ENCODE peak calls at places on chromosomes 12 and 14, in five cellular contexts. X, S, C, K and H are unnamed samples.

GRCh38 chr14:55123101-55123500 is 6.0 kb upstream of the LGALS3 start:
- DNase-seq in K (no peak), X (no peak), C (peak), S (no peak), H (peak)

GRCh38 chr14:58919262-58919661 is 269.2 kb upstream of the DAAM1 start:
- DNase-seq in S (no peak), C (no peak), X (no peak), K (no peak), H (no peak)

GRCh38 chr14:23005451-23005850 is 4.5 kb downstream of the C14orf93 start:
- DNase-seq in X (no peak), K (no peak), S (no peak), C (no peak), H (no peak)

GRCh38 chr12:3775385-3776035 is 22.6 kb upstream of the CRACR2A start:
- DNase-seq in C (no peak), X (no peak), K (no peak), S (no peak), H (peak)

GRCh38 chr12:11723993-11724392 is 74.5 kb downstream of the ETV6 start:
- DNase-seq in C (no peak), K (no peak), X (no peak), S (no peak), H (no peak)

GRCh38 chr14:90368946-90369721 is 27.7 kb upstream of the CALM1 start:
- DNase-seq in S (peak), K (peak), C (no peak), X (no peak), H (peak)

GRCh38 chr14:77547512-77547911 is 48.9 kb upstream of the ISM2 start:
- DNase-seq in X (no peak), K (no peak), S (no peak), C (no peak), H (no peak)

GRCh38 chr12:40117818-40118217 is 11.9 kb upstream of the SLC2A13 start:
- DNase-seq in C (no peak), K (no peak), X (no peak), S (no peak), H (no peak)

GRCh38 chr12:96719671-96720362 is 187.2 kb upstream of the NEDD1 start:
- DNase-seq in S (peak), C (peak), X (no peak), K (peak), H (peak)

GRCh38 chr12:57744777-57745484 is at the start of gene TSPAN31:
- DNase-seq in C (peak), S (peak), K (peak), X (peak), H (peak)

GRCh38 chr12:57744194-57744776 is 554 bp upstream of the TSPAN31 start:
- DNase-seq in C (peak), X (peak), S (no peak), K (peak), H (peak)

GRCh38 chr12:57745485-57745881 is 644 bp downstream of the TSPAN31 start:
- DNase-seq in C (no peak), K (no peak), X (no peak), S (no peak), H (no peak)

GRCh38 chr12:57743769-57744168 is 1.1 kb upstream of the TSPAN31 start:
- DNase-seq in K (no peak), C (no peak), S (no peak), X (no peak), H (no peak)

GRCh38 chr12:57746025-57746424 is 1.2 kb downstream of the TSPAN31 start:
- DNase-seq in S (no peak), X (no peak), K (no peak), C (no peak), H (no peak)
- H3K4me3 ChIP-seq in S (peak), X (peak), K (peak), C (peak), H (peak)

DNA sequence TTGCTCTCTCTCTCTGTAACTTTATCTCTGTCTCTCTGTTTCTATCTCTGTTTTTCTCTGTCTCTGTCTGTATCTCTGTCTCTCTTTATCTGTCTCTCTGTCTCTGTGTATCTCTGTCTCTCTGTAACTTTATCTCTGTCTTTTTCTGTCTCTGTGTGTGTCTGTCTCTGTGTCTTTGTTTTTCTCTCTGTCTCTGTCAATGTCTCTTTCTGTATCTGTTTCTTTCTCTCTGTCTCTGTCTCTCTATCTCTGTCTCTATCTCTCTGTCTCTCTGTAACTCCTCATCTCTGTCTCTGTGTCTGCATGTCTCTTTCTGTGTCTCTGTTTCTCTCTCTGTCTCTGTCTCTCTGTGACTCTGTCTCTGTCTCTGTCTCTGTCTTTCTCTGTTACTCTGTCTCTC is 51.7 kb downstream of the TMEM121 start:
- DNase-seq in S (no peak), C (no peak), X (no peak), K (no peak), H (no peak)
- H3K4me3 ChIP-seq in S (no peak), C (no peak), X (no peak), K (no peak), H (no peak)

GRCh38 chr14:100537701-100538565 is 49.3 kb downstream of the BEGAIN start:
- DNase-seq in C (no peak), X (peak), K (peak), S (no peak), H (no peak)
- H3K4me3 ChIP-seq in C (no peak), X (no peak), K (no peak), S (no peak), H (no peak)

GRCh38 chr14:51081209-51081608 is 13.7 kb downstream of the TRIM9 start:
- DNase-seq in X (no peak), C (no peak), S (no peak), K (no peak), H (no peak)
- H3K4me3 ChIP-seq in X (no peak), C (no peak), S (no peak), K (no peak), H (no peak)

DNA sequence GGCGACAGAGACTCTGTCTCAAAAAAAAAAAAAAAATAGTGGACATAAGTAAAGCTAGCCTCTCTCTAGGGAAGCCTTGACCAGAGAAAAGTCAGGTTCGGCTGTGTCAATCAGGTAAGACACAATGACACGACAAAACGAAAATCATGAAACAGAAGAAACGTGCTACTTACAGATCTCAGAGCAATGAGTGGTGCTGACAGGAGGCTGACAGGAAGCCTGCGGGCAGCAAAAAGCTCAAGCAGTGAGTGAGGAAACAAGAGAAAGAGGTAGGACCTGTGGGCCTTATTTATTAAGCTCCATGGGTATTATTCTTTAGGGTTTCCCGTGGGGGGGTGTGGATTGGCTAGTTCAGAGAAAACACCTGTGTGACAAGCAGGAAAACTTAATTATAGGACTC is 363.1 kb downstream of the KCNH5 start:
- DNase-seq in S (no peak), K (no peak), X (no peak), C (no peak), H (no peak)
- H3K4me3 ChIP-seq in S (no peak), K (no peak), X (no peak), C (no peak), H (no peak)

GRCh38 chr12:132491761-132492378 is 1.9 kb downstream of the FBRSL1 start:
- DNase-seq in K (no peak), S (no peak), C (no peak), X (no peak), H (no peak)
- H3K4me3 ChIP-seq in K (peak), S (peak), C (peak), X (peak), H (peak)